ENCODE peak calls at places on chromosomes 6 and 20, in eight cellular contexts. One of them, this sample, is unnamed.

GRCh38 chr20:63409066-63409833 is 48.1 kb upstream of the CHRNA4 start:
- DNase-seq in PC-9: no peak
- DNase-seq in ovary: no peak
- DNase-seq in lower leg skin: no peak
- DNase-seq in NCI-H2029: no peak
- DNase-seq in psoas muscle: no peak
- DNase-seq in IMR-90: no peak
- DNase-seq in activated T-cell treated with anti-CD3 and anti-CD28 coated beads, Interleukin-2, amount 50 U/mL, for 72 hours: no peak
- DNase-seq in this sample: no peak

GRCh38 chr6:157530126-157530525 is 149.1 kb downstream of the ZDHHC14 start:
- DNase-seq in PC-9: no peak
- DNase-seq in ovary: no peak
- DNase-seq in lower leg skin: no peak
- DNase-seq in NCI-H2029: no peak
- DNase-seq in psoas muscle: no peak
- DNase-seq in IMR-90: no peak
- DNase-seq in activated T-cell treated with anti-CD3 and anti-CD28 coated beads, Interleukin-2, amount 50 U/mL, for 72 hours: no peak
- DNase-seq in this sample: no peak

GRCh38 chr6:15825332-15825930 is 162.6 kb upstream of the DTNBP1 start:
- DNase-seq in PC-9: no peak
- DNase-seq in ovary: no peak
- DNase-seq in lower leg skin: no peak
- DNase-seq in NCI-H2029: no peak
- DNase-seq in psoas muscle: no peak
- DNase-seq in IMR-90: no peak
- DNase-seq in activated T-cell treated with anti-CD3 and anti-CD28 coated beads, Interleukin-2, amount 50 U/mL, for 72 hours: no peak
- DNase-seq in this sample: no peak

GRCh38 chr20:61551401-61551800 is 299.3 kb downstream of the CDH4 start:
- DNase-seq in PC-9: no peak
- DNase-seq in ovary: no peak
- DNase-seq in lower leg skin: no peak
- DNase-seq in NCI-H2029: no peak
- DNase-seq in psoas muscle: no peak
- DNase-seq in IMR-90: no peak
- DNase-seq in activated T-cell treated with anti-CD3 and anti-CD28 coated beads, Interleukin-2, amount 50 U/mL, for 72 hours: no peak
- DNase-seq in this sample: no peak

GRCh38 chr6:63565727-63566625 is 6.3 kb upstream of the LOC128125822 start:
- DNase-seq in PC-9: no peak
- DNase-seq in ovary: no peak
- DNase-seq in lower leg skin: no peak
- DNase-seq in NCI-H2029: no peak
- DNase-seq in psoas muscle: no peak
- DNase-seq in IMR-90: peak; percentile 75
- DNase-seq in activated T-cell treated with anti-CD3 and anti-CD28 coated beads, Interleukin-2, amount 50 U/mL, for 72 hours: no peak
- DNase-seq in this sample: no peak

GRCh38 chr20:59820204-59821041 is 113.0 kb downstream of the SYCP2 start:
- DNase-seq in PC-9: peak; percentile 69
- DNase-seq in ovary: no peak
- DNase-seq in lower leg skin: peak; percentile 70
- DNase-seq in NCI-H2029: peak; percentile 96
- DNase-seq in psoas muscle: no peak
- DNase-seq in IMR-90: no peak
- DNase-seq in activated T-cell treated with anti-CD3 and anti-CD28 coated beads, Interleukin-2, amount 50 U/mL, for 72 hours: no peak
- DNase-seq in this sample: no peak

GRCh38 chr6:153117986-153118886 is 12.8 kb downstream of the RGS17 start:
- DNase-seq in PC-9: peak; percentile 72
- DNase-seq in ovary: no peak
- DNase-seq in lower leg skin: no peak
- DNase-seq in NCI-H2029: no peak
- DNase-seq in psoas muscle: no peak
- DNase-seq in IMR-90: peak; percentile 83
- DNase-seq in activated T-cell treated with anti-CD3 and anti-CD28 coated beads, Interleukin-2, amount 50 U/mL, for 72 hours: peak; percentile 12
- DNase-seq in this sample: peak; percentile 34

GRCh38 chr20:2151805-2152727 is 50.4 kb downstream of the STK35 start:
- DNase-seq in PC-9: peak; percentile 63
- DNase-seq in ovary: no peak
- DNase-seq in lower leg skin: no peak
- DNase-seq in NCI-H2029: no peak
- DNase-seq in psoas muscle: no peak
- DNase-seq in IMR-90: peak; percentile 64
- DNase-seq in activated T-cell treated with anti-CD3 and anti-CD28 coated beads, Interleukin-2, amount 50 U/mL, for 72 hours: no peak
- DNase-seq in this sample: no peak

GRCh38 chr20:15446373-15446772 is 1109.0 kb upstream of the FLRT3 start:
- DNase-seq in PC-9: no peak
- DNase-seq in ovary: peak; percentile 27
- DNase-seq in lower leg skin: no peak
- DNase-seq in NCI-H2029: no peak
- DNase-seq in psoas muscle: peak; percentile 22
- DNase-seq in IMR-90: no peak
- DNase-seq in activated T-cell treated with anti-CD3 and anti-CD28 coated beads, Interleukin-2, amount 50 U/mL, for 72 hours: no peak
- DNase-seq in this sample: no peak

GRCh38 chr6:47145212-47145611 is 103.1 kb upstream of the ADGRF1 start:
- DNase-seq in PC-9: no peak
- DNase-seq in ovary: no peak
- DNase-seq in lower leg skin: no peak
- DNase-seq in NCI-H2029: no peak
- DNase-seq in psoas muscle: no peak
- DNase-seq in IMR-90: peak; percentile 33
- DNase-seq in activated T-cell treated with anti-CD3 and anti-CD28 coated beads, Interleukin-2, amount 50 U/mL, for 72 hours: no peak
- DNase-seq in this sample: no peak

GRCh38 chr20:43102394-43102793 is 87.3 kb downstream of the PTPRT start:
- DNase-seq in PC-9: no peak
- DNase-seq in ovary: no peak
- DNase-seq in lower leg skin: no peak
- DNase-seq in NCI-H2029: no peak
- DNase-seq in psoas muscle: no peak
- DNase-seq in IMR-90: no peak
- DNase-seq in activated T-cell treated with anti-CD3 and anti-CD28 coated beads, Interleukin-2, amount 50 U/mL, for 72 hours: no peak
- DNase-seq in this sample: no peak

GRCh38 chr6:128098000-128098581 is 197.2 kb upstream of the THEMIS start:
- DNase-seq in PC-9: no peak
- DNase-seq in ovary: no peak
- DNase-seq in lower leg skin: no peak
- DNase-seq in NCI-H2029: no peak
- DNase-seq in psoas muscle: no peak
- DNase-seq in IMR-90: peak; percentile 13
- DNase-seq in activated T-cell treated with anti-CD3 and anti-CD28 coated beads, Interleukin-2, amount 50 U/mL, for 72 hours: no peak
- DNase-seq in this sample: no peak

GRCh38 chr6:14100098-14100497 is 17.5 kb upstream of the CD83 start:
- DNase-seq in PC-9: no peak
- DNase-seq in ovary: no peak
- DNase-seq in lower leg skin: no peak
- DNase-seq in NCI-H2029: peak; percentile 54
- DNase-seq in psoas muscle: no peak
- DNase-seq in IMR-90: no peak
- DNase-seq in activated T-cell treated with anti-CD3 and anti-CD28 coated beads, Interleukin-2, amount 50 U/mL, for 72 hours: no peak
- DNase-seq in this sample: no peak

GRCh38 chr20:57762531-57763234 is 52.9 kb upstream of the PMEPA1 start:
- DNase-seq in PC-9: no peak
- DNase-seq in ovary: no peak
- DNase-seq in lower leg skin: no peak
- DNase-seq in NCI-H2029: no peak
- DNase-seq in psoas muscle: no peak
- DNase-seq in IMR-90: no peak
- DNase-seq in activated T-cell treated with anti-CD3 and anti-CD28 coated beads, Interleukin-2, amount 50 U/mL, for 72 hours: no peak
- DNase-seq in this sample: no peak

GRCh38 chr6:61869632-61870400 is 416.2 kb downstream of the KHDRBS2 start:
- DNase-seq in PC-9: no peak
- DNase-seq in ovary: no peak
- DNase-seq in lower leg skin: no peak
- DNase-seq in NCI-H2029: no peak
- DNase-seq in psoas muscle: no peak
- DNase-seq in IMR-90: no peak
- DNase-seq in activated T-cell treated with anti-CD3 and anti-CD28 coated beads, Interleukin-2, amount 50 U/mL, for 72 hours: no peak
- DNase-seq in this sample: no peak

GRCh38 chr6:26493258-26493657 is 6.8 kb upstream of the BTN1A1 start:
- DNase-seq in PC-9: no peak
- DNase-seq in ovary: no peak
- DNase-seq in lower leg skin: no peak
- DNase-seq in NCI-H2029: no peak
- DNase-seq in psoas muscle: no peak
- DNase-seq in IMR-90: peak; percentile 55
- DNase-seq in activated T-cell treated with anti-CD3 and anti-CD28 coated beads, Interleukin-2, amount 50 U/mL, for 72 hours: no peak
- DNase-seq in this sample: no peak

GRCh38 chr6:900716-901605 is 208.0 kb upstream of the EXOC2 start:
- DNase-seq in PC-9: no peak
- DNase-seq in ovary: no peak
- DNase-seq in lower leg skin: no peak
- DNase-seq in NCI-H2029: no peak
- DNase-seq in psoas muscle: no peak
- DNase-seq in IMR-90: no peak
- DNase-seq in activated T-cell treated with anti-CD3 and anti-CD28 coated beads, Interleukin-2, amount 50 U/mL, for 72 hours: no peak
- DNase-seq in this sample: no peak

GRCh38 chr6:156852858-156853216 is 75.7 kb downstream of the ARID1B start:
- DNase-seq in PC-9: no peak
- DNase-seq in ovary: no peak
- DNase-seq in lower leg skin: no peak
- DNase-seq in NCI-H2029: no peak
- DNase-seq in psoas muscle: no peak
- DNase-seq in IMR-90: no peak
- DNase-seq in activated T-cell treated with anti-CD3 and anti-CD28 coated beads, Interleukin-2, amount 50 U/mL, for 72 hours: no peak
- DNase-seq in this sample: no peak

GRCh38 chr20:37314617-37315292 is 25.3 kb downstream of the MANBAL start:
- DNase-seq in PC-9: no peak
- DNase-seq in ovary: peak; percentile 69
- DNase-seq in lower leg skin: no peak
- DNase-seq in NCI-H2029: no peak
- DNase-seq in psoas muscle: peak; percentile 70
- DNase-seq in IMR-90: peak; percentile 13
- DNase-seq in activated T-cell treated with anti-CD3 and anti-CD28 coated beads, Interleukin-2, amount 50 U/mL, for 72 hours: no peak
- DNase-seq in this sample: no peak

This sample was measured in NCI-H460.